ENCODE peak calls at places on chromosomes 3 and 15, in six cellular contexts. One of them, this sample, is unnamed.

GRCh38 chr3:64563776-64564175 is 124.0 kb downstream of the ADAMTS9 start:
- DNase-seq in lower leg skin: no peak
- DNase-seq in adrenal gland: no peak
- DNase-seq in uterus: no peak
- DNase-seq in tibial nerve: no peak
- DNase-seq in GM12891: no peak
- DNase-seq in this sample: no peak

GRCh38 chr3:194395767-194396527 is 3.1 kb downstream of the GP5 start:
- DNase-seq in lower leg skin: no peak
- DNase-seq in adrenal gland: no peak
- DNase-seq in uterus: peak
- DNase-seq in tibial nerve: no peak
- DNase-seq in GM12891: no peak
- DNase-seq in this sample: no peak

GRCh38 chr15:90837052-90837621 is 31.3 kb upstream of the FURIN start:
- DNase-seq in lower leg skin: no peak
- DNase-seq in adrenal gland: no peak
- DNase-seq in uterus: no peak
- DNase-seq in tibial nerve: no peak
- DNase-seq in GM12891: no peak
- DNase-seq in this sample: no peak

GRCh38 chr3:117903226-117903625 is 1131.4 kb downstream of the IGSF11 start:
- DNase-seq in lower leg skin: no peak
- DNase-seq in adrenal gland: no peak
- DNase-seq in uterus: no peak
- DNase-seq in tibial nerve: no peak
- DNase-seq in GM12891: no peak
- DNase-seq in this sample: no peak

GRCh38 chr3:39638286-39638685 is 170.8 kb downstream of the MOBP start:
- DNase-seq in lower leg skin: no peak
- DNase-seq in adrenal gland: no peak
- DNase-seq in uterus: no peak
- DNase-seq in tibial nerve: no peak
- DNase-seq in GM12891: no peak
- DNase-seq in this sample: no peak

GRCh38 chr3:179247289-179248020 is 3.5 kb downstream of the KCNMB3 start:
- DNase-seq in lower leg skin: no peak
- DNase-seq in adrenal gland: no peak
- DNase-seq in uterus: no peak
- DNase-seq in tibial nerve: no peak
- DNase-seq in GM12891: no peak
- DNase-seq in this sample: no peak

GRCh38 chr3:56467801-56468183 is 475 bp downstream of the ERC2 start:
- DNase-seq in lower leg skin: no peak
- DNase-seq in adrenal gland: no peak
- DNase-seq in uterus: no peak
- DNase-seq in tibial nerve: no peak
- DNase-seq in GM12891: no peak
- DNase-seq in this sample: no peak

GRCh38 chr15:44706401-44706800 is 4.7 kb downstream of the PATL2 start:
- DNase-seq in lower leg skin: no peak
- DNase-seq in adrenal gland: no peak
- DNase-seq in uterus: no peak
- DNase-seq in tibial nerve: no peak
- DNase-seq in GM12891: no peak
- DNase-seq in this sample: no peak

GRCh38 chr3:101325393-101326134 is 5.2 kb upstream of the IMPG2 start:
- DNase-seq in lower leg skin: no peak
- DNase-seq in adrenal gland: no peak
- DNase-seq in uterus: no peak
- DNase-seq in tibial nerve: no peak
- DNase-seq in GM12891: no peak
- DNase-seq in this sample: no peak

GRCh38 chr3:59796486-59796885 is 746.7 kb upstream of the CFAP20DC start:
- DNase-seq in lower leg skin: no peak
- DNase-seq in adrenal gland: no peak
- DNase-seq in uterus: no peak
- DNase-seq in tibial nerve: no peak
- DNase-seq in GM12891: no peak
- DNase-seq in this sample: no peak

GRCh38 chr3:8642001-8642400 is 2.6 kb downstream of the SSUH2 start:
- DNase-seq in lower leg skin: no peak
- DNase-seq in adrenal gland: no peak
- DNase-seq in uterus: no peak
- DNase-seq in tibial nerve: no peak
- DNase-seq in GM12891: no peak
- DNase-seq in this sample: no peak

DNA sequence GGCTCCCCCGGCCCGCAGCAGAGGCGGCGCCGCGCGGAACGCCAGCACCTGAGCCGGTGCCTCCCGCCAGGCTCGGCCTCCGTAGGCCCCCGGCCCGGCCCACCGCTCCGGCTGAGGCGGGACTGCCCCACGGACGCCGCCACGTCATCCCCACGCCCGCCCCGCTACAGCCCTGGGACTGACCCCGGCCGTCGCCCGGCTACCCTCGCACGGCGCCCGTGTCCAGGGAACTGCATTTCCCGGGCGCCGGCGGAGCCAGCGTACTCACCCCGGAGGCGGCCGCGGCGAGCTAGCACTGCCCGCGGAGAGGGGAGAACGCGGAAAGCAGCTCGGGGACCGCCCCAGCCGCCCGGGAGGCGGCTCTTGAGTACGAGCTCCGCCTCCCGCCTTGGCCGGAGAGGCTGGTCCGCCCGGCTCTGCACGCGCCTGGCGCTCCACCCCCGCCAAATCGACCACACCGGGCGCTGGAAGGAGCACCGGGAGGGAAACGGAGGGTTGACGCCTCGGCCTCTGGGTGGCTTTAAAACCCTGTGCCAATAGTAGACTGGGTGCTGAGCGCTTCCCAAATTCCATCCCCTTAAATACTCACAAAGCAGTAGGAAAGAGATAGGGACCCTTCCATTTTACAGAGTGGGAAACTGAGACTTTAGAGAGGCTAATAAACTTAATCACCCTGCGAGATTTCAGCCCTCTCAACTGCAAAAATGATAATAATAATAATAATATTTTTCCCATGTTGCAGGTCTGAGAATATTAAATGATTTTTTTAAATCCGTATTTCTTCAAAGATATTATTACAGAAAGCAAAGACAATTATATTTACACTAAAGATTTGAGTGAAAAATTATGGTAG is at the start of gene B4GALT4:
- DNase-seq in lower leg skin: peak
- DNase-seq in adrenal gland: peak
- DNase-seq in uterus: peak
- DNase-seq in tibial nerve: peak
- DNase-seq in GM12891: peak
- DNase-seq in this sample: peak
- TF ChIP-seq POLR2A in lower leg skin: peak
- TF ChIP-seq POLR2A in adrenal gland: peak
- TF ChIP-seq POLR2A in uterus: peak
- TF ChIP-seq POLR2A in tibial nerve: peak
- TF ChIP-seq POLR2A in GM12891: peak
- TF ChIP-seq POLR2A in this sample: peak

GRCh38 chr3:190346541-190346940 is 24.3 kb upstream of the CLDN1 start:
- DNase-seq in lower leg skin: no peak
- DNase-seq in adrenal gland: no peak
- DNase-seq in uterus: no peak
- DNase-seq in tibial nerve: no peak
- DNase-seq in GM12891: no peak
- DNase-seq in this sample: no peak

GRCh38 chr3:190340071-190340470 is 17.8 kb upstream of the CLDN1 start:
- DNase-seq in lower leg skin: no peak
- DNase-seq in adrenal gland: no peak
- DNase-seq in uterus: no peak
- DNase-seq in tibial nerve: no peak
- DNase-seq in GM12891: no peak
- DNase-seq in this sample: no peak

GRCh38 chr3:190345878-190346277 is 23.6 kb upstream of the CLDN1 start:
- DNase-seq in lower leg skin: no peak
- DNase-seq in adrenal gland: no peak
- DNase-seq in uterus: no peak
- DNase-seq in tibial nerve: no peak
- DNase-seq in GM12891: no peak
- DNase-seq in this sample: no peak

DNA sequence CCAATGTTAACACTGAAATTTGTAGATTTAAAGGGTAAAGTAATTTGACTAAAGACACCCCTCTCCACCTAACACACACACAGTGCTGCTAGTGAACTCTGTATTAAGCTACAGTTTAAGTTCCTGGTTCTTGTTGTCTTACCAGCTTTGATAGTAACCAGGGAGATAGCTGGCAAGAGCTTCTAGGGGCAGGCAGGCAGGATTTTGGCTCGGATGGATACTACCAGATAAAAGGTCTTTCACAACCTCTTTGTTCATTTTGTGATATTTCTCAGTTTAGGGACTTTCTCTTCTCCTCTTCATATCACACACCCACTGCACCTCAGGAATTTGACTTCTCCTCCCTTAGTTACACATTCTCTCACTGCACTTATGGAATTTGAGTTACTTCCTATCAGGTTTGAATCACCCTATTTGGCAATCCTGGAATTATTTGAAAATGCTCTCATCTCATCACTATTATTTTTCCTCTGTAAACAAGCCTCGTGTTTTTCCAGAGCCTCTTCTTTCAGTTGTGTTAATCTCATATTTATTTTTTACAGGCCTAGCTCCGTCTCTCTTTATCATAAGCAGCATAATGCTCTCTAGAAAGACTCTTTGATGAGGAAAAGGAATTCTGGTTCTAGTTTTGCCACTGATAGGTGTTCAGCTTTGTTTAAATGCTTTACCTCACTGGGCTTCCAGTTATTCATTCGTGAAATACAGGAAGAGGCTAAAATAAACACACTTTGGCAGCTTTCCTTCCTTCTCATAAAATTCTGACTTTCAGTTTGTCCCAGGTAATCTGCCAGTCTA is 23.0 kb upstream of the CLDN1 start:
- DNase-seq in lower leg skin: no peak
- DNase-seq in adrenal gland: no peak
- DNase-seq in uterus: peak
- DNase-seq in tibial nerve: no peak
- DNase-seq in GM12891: no peak
- DNase-seq in this sample: no peak
- TF ChIP-seq POLR2A in lower leg skin: no peak
- TF ChIP-seq POLR2A in adrenal gland: no peak
- TF ChIP-seq POLR2A in uterus: no peak
- TF ChIP-seq POLR2A in tibial nerve: no peak
- TF ChIP-seq POLR2A in GM12891: no peak
- TF ChIP-seq POLR2A in this sample: no peak

DNA sequence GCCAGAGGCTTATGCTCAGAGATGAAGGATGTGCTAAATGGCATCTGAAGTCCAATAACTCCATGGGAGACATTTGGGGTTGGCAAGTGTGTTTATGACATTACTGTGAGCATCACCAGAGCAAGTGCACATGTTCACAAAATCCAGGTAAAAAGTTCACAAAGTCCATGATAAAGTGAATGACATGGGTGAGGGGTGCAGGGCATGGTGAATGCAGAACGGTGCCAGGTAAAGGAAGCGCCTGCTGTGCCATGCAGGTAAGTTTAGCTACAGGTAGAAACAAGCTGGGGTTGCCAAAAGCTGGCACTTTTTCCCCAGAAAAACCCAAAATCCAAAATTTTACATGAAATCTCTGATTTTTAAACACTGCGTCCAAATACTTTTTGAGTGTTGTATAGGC is 268.2 kb downstream of the ABHD5 start:
- DNase-seq in lower leg skin: no peak
- DNase-seq in adrenal gland: no peak
- DNase-seq in uterus: no peak
- DNase-seq in tibial nerve: no peak
- DNase-seq in GM12891: no peak
- DNase-seq in this sample: no peak
- TF ChIP-seq POLR2A in lower leg skin: no peak
- TF ChIP-seq POLR2A in adrenal gland: no peak
- TF ChIP-seq POLR2A in uterus: no peak
- TF ChIP-seq POLR2A in tibial nerve: no peak
- TF ChIP-seq POLR2A in GM12891: no peak
- TF ChIP-seq POLR2A in this sample: no peak

GRCh38 chr15:73927003-73927475 is 777 bp downstream of the LOXL1 start:
- DNase-seq in lower leg skin: peak
- DNase-seq in adrenal gland: peak
- DNase-seq in uterus: peak
- DNase-seq in tibial nerve: no peak
- DNase-seq in GM12891: peak
- DNase-seq in this sample: no peak

GRCh38 chr15:73926191-73927002 is at the start of gene LOXL1:
- DNase-seq in lower leg skin: peak
- DNase-seq in adrenal gland: peak
- DNase-seq in uterus: peak
- DNase-seq in tibial nerve: peak
- DNase-seq in GM12891: no peak
- DNase-seq in this sample: peak

GRCh38 chr15:73928971-73929627 is 2.8 kb downstream of the LOXL1 start:
- DNase-seq in lower leg skin: no peak
- DNase-seq in adrenal gland: no peak
- DNase-seq in uterus: no peak
- DNase-seq in tibial nerve: no peak
- DNase-seq in GM12891: no peak
- DNase-seq in this sample: no peak

GRCh38 chr15:73928241-73928579 is 1.9 kb downstream of the LOXL1 start:
- DNase-seq in lower leg skin: no peak
- DNase-seq in adrenal gland: no peak
- DNase-seq in uterus: no peak
- DNase-seq in tibial nerve: no peak
- DNase-seq in GM12891: no peak
- DNase-seq in this sample: no peak

GRCh38 chr15:73927476-73928240 is 1.4 kb downstream of the LOXL1 start:
- DNase-seq in lower leg skin: peak
- DNase-seq in adrenal gland: no peak
- DNase-seq in uterus: peak
- DNase-seq in tibial nerve: no peak
- DNase-seq in GM12891: peak
- DNase-seq in this sample: peak
- TF ChIP-seq POLR2A in lower leg skin: no peak
- TF ChIP-seq POLR2A in adrenal gland: no peak
- TF ChIP-seq POLR2A in uterus: no peak
- TF ChIP-seq POLR2A in tibial nerve: no peak
- TF ChIP-seq POLR2A in GM12891: no peak
- TF ChIP-seq POLR2A in this sample: no peak

This sample was measured in H54.